ENCODE peak calls at places on chromosomes 5 and 9, in five cellular contexts. G is astrocyte of the spinal cord, U is upper lobe of left lung, Y is heart left ventricle, M is activated B cell treated with CpG ODN at 0.5 μM for 24 hours. B is an unnamed sample.

GRCh38 chr9:114098660-114099522 is at the start of gene KIF12:
- DNase-seq in Y (no peak), U (peak), M (no peak), G (no peak), B (no peak)

GRCh38 chr9:76562511-76562911 is 103.5 kb downstream of the GCNT1 start:
- DNase-seq in M (no peak), G (peak), Y (no peak), U (no peak), B (no peak)

GRCh38 chr5:172901012-172901780 is 58.0 kb upstream of the RPL26L1 start:
- DNase-seq in Y (peak), G (peak), M (no peak), U (no peak), B (no peak)

GRCh38 chr9:137671721-137672120 is 52.9 kb downstream of the EHMT1 start:
- DNase-seq in M (no peak), U (no peak), Y (no peak), G (no peak), B (no peak)

GRCh38 chr5:171693397-171693796 is 92.2 kb upstream of the SMIM23 start:
- DNase-seq in Y (peak), G (no peak), U (no peak), M (no peak), B (peak)

GRCh38 chr5:75310212-75310611 is 26.8 kb upstream of the HMGCR start:
- DNase-seq in M (no peak), G (no peak), U (no peak), Y (no peak), B (no peak)

GRCh38 chr9:38482918-38483592 is 58.8 kb upstream of the IGFBPL1 start:
- DNase-seq in M (no peak), Y (no peak), U (no peak), G (no peak), B (no peak)

GRCh38 chr5:1722877-1723276 is 76.8 kb downstream of the MRPL36 start:
- DNase-seq in M (no peak), Y (no peak), G (no peak), U (no peak), B (no peak)

GRCh38 chr5:169803077-169803981 is 166.3 kb downstream of the DOCK2 start:
- DNase-seq in G (peak), U (no peak), M (no peak), Y (peak), B (no peak)

GRCh38 chr9:75239176-75239575 is 150.9 kb downstream of the OSTF1 start:
- DNase-seq in G (no peak), Y (no peak), U (no peak), M (no peak), B (no peak)

GRCh38 chr5:149796025-149796424 is 65.9 kb downstream of the PPARGC1B start:
- DNase-seq in Y (no peak), G (no peak), M (no peak), U (no peak), B (no peak)

GRCh38 chr5:103475629-103476240 is 86.9 kb downstream of the NUDT12 start:
- DNase-seq in G (peak), Y (no peak), M (no peak), U (no peak), B (no peak)

GRCh38 chr5:71693828-71694427 is 25.1 kb upstream of the CARTPT start:
- DNase-seq in Y (no peak), U (no peak), M (no peak), G (peak), B (no peak)

GRCh38 chr5:134227259-134227658 is 1.4 kb upstream of the PPP2CA start:
- DNase-seq in U (no peak), Y (peak), G (no peak), M (no peak), B (no peak)

GRCh38 chr5:100771181-100771580 is 131.9 kb downstream of the ST8SIA4 start:
- DNase-seq in M (no peak), Y (no peak), G (no peak), U (no peak), B (no peak)

GRCh38 chr9:113508111-113508749 is 44.7 kb downstream of the RGS3 start:
- DNase-seq in G (no peak), Y (no peak), U (no peak), M (no peak), B (no peak)

GRCh38 chr5:102998224-102998623 is 121.7 kb downstream of the GIN1 start:
- DNase-seq in Y (no peak), M (no peak), G (no peak), U (no peak), B (no peak)

GRCh38 chr5:141420855-141421488 is at the start of gene PCDHGA11:
- DNase-seq in M (no peak), Y (no peak), U (peak), G (peak), B (no peak)

GRCh38 chr5:111241696-111242095 is 17.5 kb downstream of the CAMK4 start:
- DNase-seq in U (no peak), M (no peak), G (no peak), Y (no peak), B (no peak)

GRCh38 chr5:123438902-123439301 is 15.7 kb upstream of the CEP120 start:
- DNase-seq in U (no peak), Y (no peak), M (no peak), G (peak), B (no peak)

GRCh38 chr9:124975131-124975530 is 34.2 kb upstream of the GOLGA1 start:
- DNase-seq in Y (no peak), G (peak), U (no peak), M (no peak), B (no peak)

GRCh38 chr5:99763021-99763814 is 772.0 kb upstream of the FAM174A start:
- DNase-seq in M (no peak), U (no peak), G (no peak), Y (no peak), B (no peak)

GRCh38 chr5:81207009-81207408 is 26.1 kb upstream of the CKMT2 start:
- DNase-seq in U (no peak), M (no peak), G (peak), Y (no peak), B (no peak)

GRCh38 chr5:44389410-44389879 is at the start of gene FGF10:
- DNase-seq in U (peak), Y (no peak), G (peak), M (no peak), B (peak)

GRCh38 chr5:112338681-112339337 is 80.3 kb downstream of the EPB41L4A start:
- DNase-seq in Y (no peak), M (no peak), G (peak), U (no peak), B (no peak)

GRCh38 chr9:112831969-112832368 is 58.7 kb downstream of the SLC46A2 start:
- DNase-seq in Y (no peak), M (no peak), G (no peak), U (no peak), B (no peak)

GRCh38 chr5:62214701-62215100 is 91.3 kb upstream of the KIF2A start:
- DNase-seq in M (no peak), U (no peak), G (no peak), Y (no peak), B (no peak)

GRCh38 chr9:90420714-90421513 is 221.7 kb downstream of the DIRAS2 start:
- DNase-seq in U (no peak), G (peak), M (no peak), Y (no peak), B (no peak)

GRCh38 chr9:98598861-98599260 is 109.9 kb downstream of the GABBR2 start:
- DNase-seq in Y (no peak), G (no peak), M (no peak), U (no peak), B (no peak)

GRCh38 chr5:23884405-23884804 is 377.0 kb downstream of the PRDM9 start:
- DNase-seq in Y (no peak), M (no peak), G (no peak), U (no peak), B (no peak)
- TF ChIP-seq CTCF in Y (no peak), M (no peak), G (no peak), U (no peak), B (no peak)

GRCh38 chr9:13744233-13744954 is 464.9 kb upstream of the MPDZ start:
- DNase-seq in Y (no peak), M (no peak), U (no peak), G (no peak), B (no peak)
- TF ChIP-seq CTCF in Y (no peak), M (no peak), U (no peak), G (no peak), B (no peak)

DNA sequence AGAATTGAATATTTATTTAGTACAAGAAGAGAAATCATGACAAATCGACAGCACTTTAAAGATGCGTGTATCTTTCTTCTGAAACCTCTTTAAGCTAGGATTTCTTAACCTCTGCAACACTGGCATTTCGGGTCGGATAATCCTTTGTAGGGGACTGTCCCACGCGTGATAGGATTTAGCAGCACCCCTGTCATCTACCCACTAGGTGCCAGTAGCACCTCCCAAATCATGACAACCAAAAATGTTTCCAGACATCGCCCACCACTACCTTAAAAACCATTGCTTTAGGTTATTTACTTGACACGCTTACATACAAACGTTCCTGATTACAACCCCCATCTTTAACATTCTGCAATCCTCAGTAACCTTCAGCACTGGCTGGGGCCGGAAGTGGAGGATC is 223.1 kb downstream of the TRIM32 start:
- DNase-seq in M (no peak), U (no peak), Y (no peak), G (no peak), B (no peak)
- TF ChIP-seq CTCF in M (no peak), U (no peak), Y (no peak), G (no peak), B (no peak)

DNA sequence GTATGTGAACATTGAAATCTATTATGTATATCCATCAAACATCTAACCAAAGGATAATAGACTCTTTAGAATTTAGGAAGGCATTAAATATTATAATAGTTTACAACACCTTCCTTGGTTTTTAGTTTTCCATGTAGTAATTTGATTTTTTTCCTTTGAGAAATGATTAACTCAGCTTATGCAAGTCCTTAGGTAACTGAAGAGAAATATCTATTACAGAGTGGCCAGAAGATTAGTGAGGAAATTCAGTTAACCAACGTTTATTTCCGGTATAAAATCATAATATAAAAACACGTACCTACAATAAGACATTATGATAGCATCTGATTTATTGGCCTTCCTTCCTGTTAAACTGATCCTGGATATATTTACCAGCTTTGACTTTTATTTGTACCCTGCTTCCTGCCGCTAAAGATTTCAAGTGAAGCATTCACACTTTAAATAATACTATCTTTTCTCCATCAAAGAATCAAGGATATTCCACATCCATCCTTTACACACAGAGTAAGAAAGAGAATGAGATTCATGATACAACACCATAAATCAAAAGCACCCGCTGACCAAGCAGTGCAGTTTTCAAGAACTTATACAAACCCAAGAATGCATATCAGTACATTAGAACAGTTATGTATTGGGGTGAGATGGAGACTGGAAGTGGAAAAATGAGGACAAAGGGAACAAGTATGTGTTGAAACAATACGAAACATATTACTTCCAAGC is 31.8 kb upstream of the F2R start:
- DNase-seq in U (no peak), Y (no peak), G (no peak), M (no peak), B (no peak)
- TF ChIP-seq CTCF in U (no peak), Y (no peak), G (no peak), M (no peak), B (no peak)